ENCODE peak calls at places on chromosome 19, in seven cellular contexts. E is fibroblast of mammary gland, X is pancreas, G is COR-L47, R is NCI-H2227 treated with DMSO at 0.1 percent for 48 hours, B is kidney tubule cell, A is skeletal muscle cell. W is an unnamed sample.

GRCh38 chr19:48726573-48726972 is 7.0 kb upstream of the MAMSTR start:
- DNase-seq in X (no peak), R (no peak), B (no peak), G (no peak), A (no peak), E (no peak), W (no peak)

GRCh38 chr19:53357821-53358581 is 7.5 kb upstream of the ZNF525 start:
- DNase-seq in B (no peak), A (no peak), R (no peak), X (no peak), G (no peak), E (no peak), W (no peak)

GRCh38 chr19:35357867-35358573 is at the start of gene FFAR3:
- DNase-seq in B (no peak), R (no peak), G (no peak), A (no peak), E (peak), X (no peak), W (no peak)

GRCh38 chr19:38893341-38893771 is 6.1 kb downstream of the SIRT2 start:
- DNase-seq in B (no peak), E (no peak), A (no peak), X (no peak), G (no peak), R (no peak), W (no peak)

GRCh38 chr19:45117167-45117594 is 24.2 kb downstream of the PPP1R37 start:
- DNase-seq in A (no peak), G (peak), B (no peak), R (peak), X (no peak), E (peak), W (peak)

GRCh38 chr19:447064-447426 is 13.8 kb downstream of the SHC2 start:
- DNase-seq in R (no peak), A (no peak), B (no peak), G (no peak), E (no peak), X (no peak), W (no peak)

GRCh38 chr19:31270897-31271568 is 78.2 kb downstream of the TSHZ3 start:
- DNase-seq in R (no peak), B (peak), G (no peak), E (peak), A (no peak), X (no peak), W (no peak)

GRCh38 chr19:18995804-18996241 is 37.5 kb downstream of the SUGP2 start:
- DNase-seq in E (peak), X (no peak), A (peak), G (no peak), R (peak), B (peak), W (peak)

GRCh38 chr19:39264306-39265290 is 3.6 kb upstream of the IFNL2 start:
- DNase-seq in B (no peak), A (no peak), X (peak), E (no peak), G (no peak), R (no peak), W (peak)

GRCh38 chr19:44749994-44750393 is 1.5 kb downstream of the BCL3 start:
- DNase-seq in B (no peak), X (no peak), E (no peak), R (no peak), A (no peak), G (no peak), W (no peak)

GRCh38 chr19:55485439-55486011 is 537 bp downstream of the NAT14 start:
- DNase-seq in E (no peak), G (peak), B (no peak), X (peak), R (peak), A (no peak), W (no peak)

GRCh38 chr19:10105241-10106099 is 692 bp upstream of the PPAN start:
- DNase-seq in B (no peak), G (no peak), R (no peak), X (no peak), A (no peak), E (no peak), W (no peak)

GRCh38 chr19:6501740-6502648 is at the start of gene TUBB4A:
- DNase-seq in A (no peak), E (no peak), R (no peak), X (peak), B (no peak), G (no peak), W (peak)

GRCh38 chr19:49453757-49454248 is 778 bp downstream of the ALDH16A1 start:
- DNase-seq in G (no peak), X (no peak), R (no peak), A (no peak), B (no peak), E (no peak), W (no peak)

GRCh38 chr19:18408053-18408476 is 10.6 kb upstream of the LRRC25 start:
- DNase-seq in G (no peak), X (peak), A (no peak), B (peak), R (no peak), E (no peak), W (no peak)

GRCh38 chr19:35756373-35757230 is at the start of gene HSPB6:
- DNase-seq in R (no peak), G (no peak), B (no peak), X (no peak), E (peak), A (no peak), W (no peak)

GRCh38 chr19:56069642-56070041 is 51.5 kb downstream of the ZNF787 start:
- DNase-seq in G (no peak), X (no peak), B (no peak), A (no peak), E (no peak), R (no peak), W (no peak)

GRCh38 chr19:51440846-51441409 is 17.3 kb downstream of the SIGLEC8 start:
- DNase-seq in E (peak), G (no peak), A (no peak), X (no peak), R (no peak), B (peak), W (no peak)

GRCh38 chr19:17215125-17215971 is at the start of gene USE1:
- DNase-seq in R (peak), G (peak), B (peak), E (peak), X (peak), A (peak), W (peak)

GRCh38 chr19:30322641-30323320 is 49.4 kb upstream of the ZNF536 start:
- DNase-seq in X (no peak), R (no peak), E (no peak), B (no peak), A (no peak), G (no peak), W (no peak)

GRCh38 chr19:58218899-58219298 is 9.8 kb upstream of the ZNF544 start:
- DNase-seq in E (peak), A (no peak), G (peak), R (no peak), X (no peak), B (peak), W (no peak)

GRCh38 chr19:38918526-38918925 is 6.5 kb upstream of the CCER2 start:
- DNase-seq in X (peak), R (no peak), E (no peak), A (no peak), B (no peak), G (no peak), W (no peak)

GRCh38 chr19:1402411-1403070 is 1.2 kb upstream of the GAMT start:
- DNase-seq in B (no peak), X (no peak), A (no peak), R (no peak), G (no peak), E (no peak), W (no peak)

GRCh38 chr19:46365561-46365960 is 18.7 kb downstream of the PPP5C start:
- DNase-seq in B (peak), X (no peak), G (no peak), R (no peak), A (no peak), E (no peak), W (no peak)

GRCh38 chr19:55116232-55117062 is 990 bp downstream of the PPP1R12C start:
- DNase-seq in A (no peak), X (no peak), B (peak), R (peak), G (peak), E (peak), W (peak)